ENCODE peak calls at places on chromosomes 13 and 19, in six cellular contexts. One of them, this sample, is unnamed.

GRCh38 chr13:49927755-49928154 is 8.4 kb downstream of the SPRYD7 start:
- DNase-seq in fibroblast of lung: peak; percentile 52
- DNase-seq in CD4-positive, alpha-beta T cell: no peak
- DNase-seq in AG04450: no peak
- DNase-seq in psoas muscle: no peak
- DNase-seq in AG10803: peak; percentile 93
- DNase-seq in this sample: no peak

GRCh38 chr13:99468971-99469545 is 32.2 kb upstream of the TM9SF2 start:
- DNase-seq in fibroblast of lung: no peak
- DNase-seq in CD4-positive, alpha-beta T cell: no peak
- DNase-seq in AG04450: no peak
- DNase-seq in psoas muscle: no peak
- DNase-seq in AG10803: no peak
- DNase-seq in this sample: peak; percentile 65

GRCh38 chr13:113941571-113942191 is 32.2 kb downstream of the C13orf46 start:
- DNase-seq in fibroblast of lung: peak; percentile 44
- DNase-seq in CD4-positive, alpha-beta T cell: no peak
- DNase-seq in AG04450: no peak
- DNase-seq in psoas muscle: no peak
- DNase-seq in AG10803: peak; percentile 43
- DNase-seq in this sample: no peak

GRCh38 chr13:36848228-36848982 is 29.4 kb downstream of the RFXAP start:
- DNase-seq in fibroblast of lung: no peak
- DNase-seq in CD4-positive, alpha-beta T cell: no peak
- DNase-seq in AG04450: no peak
- DNase-seq in psoas muscle: no peak
- DNase-seq in AG10803: no peak
- DNase-seq in this sample: peak; percentile 32

GRCh38 chr19:23509686-23510450 is 114.6 kb upstream of the ZNF91 start:
- DNase-seq in fibroblast of lung: no peak
- DNase-seq in CD4-positive, alpha-beta T cell: no peak
- DNase-seq in AG04450: no peak
- DNase-seq in psoas muscle: no peak
- DNase-seq in AG10803: no peak
- DNase-seq in this sample: no peak

GRCh38 chr19:18657590-18658365 is 20.9 kb downstream of the KLHL26 start:
- DNase-seq in fibroblast of lung: peak; percentile 92
- DNase-seq in CD4-positive, alpha-beta T cell: no peak
- DNase-seq in AG04450: peak; percentile 45
- DNase-seq in psoas muscle: peak; percentile 69
- DNase-seq in AG10803: peak; percentile 32
- DNase-seq in this sample: no peak

GRCh38 chr13:27034678-27035111 is 136.9 kb downstream of the USP12 start:
- DNase-seq in fibroblast of lung: no peak
- DNase-seq in CD4-positive, alpha-beta T cell: no peak
- DNase-seq in AG04450: no peak
- DNase-seq in psoas muscle: no peak
- DNase-seq in AG10803: no peak
- DNase-seq in this sample: peak; percentile 58

GRCh38 chr19:38932425-38933179 is 1.9 kb downstream of the MRPS12 start:
- DNase-seq in fibroblast of lung: peak; percentile 50
- DNase-seq in CD4-positive, alpha-beta T cell: no peak
- DNase-seq in AG04450: no peak
- DNase-seq in psoas muscle: no peak
- DNase-seq in AG10803: peak; percentile 45
- DNase-seq in this sample: peak; percentile 42

GRCh38 chr19:17333611-17334413 is 843 bp downstream of the ANO8 start:
- DNase-seq in fibroblast of lung: peak; percentile 82
- DNase-seq in CD4-positive, alpha-beta T cell: peak; percentile 73
- DNase-seq in AG04450: peak; percentile 33
- DNase-seq in psoas muscle: no peak
- DNase-seq in AG10803: peak; percentile 81
- DNase-seq in this sample: peak; percentile 52

GRCh38 chr13:27271572-27272096 is 1.0 kb downstream of the RASL11A start:
- DNase-seq in fibroblast of lung: no peak
- DNase-seq in CD4-positive, alpha-beta T cell: no peak
- DNase-seq in AG04450: no peak
- DNase-seq in psoas muscle: no peak
- DNase-seq in AG10803: no peak
- DNase-seq in this sample: no peak

GRCh38 chr19:5356918-5357317 is 16.3 kb upstream of the PTPRS start:
- DNase-seq in fibroblast of lung: no peak
- DNase-seq in CD4-positive, alpha-beta T cell: no peak
- DNase-seq in AG04450: no peak
- DNase-seq in psoas muscle: no peak
- DNase-seq in AG10803: no peak
- DNase-seq in this sample: no peak

GRCh38 chr13:110629735-110630134 is 14.4 kb downstream of the NAXD start:
- DNase-seq in fibroblast of lung: no peak
- DNase-seq in CD4-positive, alpha-beta T cell: no peak
- DNase-seq in AG04450: no peak
- DNase-seq in psoas muscle: no peak
- DNase-seq in AG10803: no peak
- DNase-seq in this sample: no peak

GRCh38 chr13:110575322-110576069 is 14.0 kb upstream of the RAB20 start:
- DNase-seq in fibroblast of lung: peak; percentile 59
- DNase-seq in CD4-positive, alpha-beta T cell: no peak
- DNase-seq in AG04450: no peak
- DNase-seq in psoas muscle: peak; percentile 51
- DNase-seq in AG10803: peak; percentile 36
- DNase-seq in this sample: peak; percentile 64

GRCh38 chr19:14772467-14772866 is 5.9 kb downstream of the ADGRE2 start:
- DNase-seq in fibroblast of lung: no peak
- DNase-seq in CD4-positive, alpha-beta T cell: no peak
- DNase-seq in AG04450: no peak
- DNase-seq in psoas muscle: no peak
- DNase-seq in AG10803: no peak
- DNase-seq in this sample: no peak

GRCh38 chr19:1978346-1978894 is 37.1 kb downstream of the BTBD2 start:
- DNase-seq in fibroblast of lung: no peak
- DNase-seq in CD4-positive, alpha-beta T cell: no peak
- DNase-seq in AG04450: no peak
- DNase-seq in psoas muscle: no peak
- DNase-seq in AG10803: no peak
- DNase-seq in this sample: peak; percentile 26

GRCh38 chr13:29529755-29530154 is 65.7 kb downstream of the SLC7A1 start:
- DNase-seq in fibroblast of lung: no peak
- DNase-seq in CD4-positive, alpha-beta T cell: no peak
- DNase-seq in AG04450: no peak
- DNase-seq in psoas muscle: no peak
- DNase-seq in AG10803: no peak
- DNase-seq in this sample: no peak

GRCh38 chr19:46225558-46226004 is 4.0 kb upstream of the IGFL1 start:
- DNase-seq in fibroblast of lung: peak; percentile 31
- DNase-seq in CD4-positive, alpha-beta T cell: no peak
- DNase-seq in AG04450: no peak
- DNase-seq in psoas muscle: no peak
- DNase-seq in AG10803: peak; percentile 34
- DNase-seq in this sample: peak; percentile 19

GRCh38 chr13:40275636-40276035 is 390.8 kb downstream of the FOXO1 start:
- DNase-seq in fibroblast of lung: peak; percentile 28
- DNase-seq in CD4-positive, alpha-beta T cell: no peak
- DNase-seq in AG04450: no peak
- DNase-seq in psoas muscle: no peak
- DNase-seq in AG10803: peak; percentile 18
- DNase-seq in this sample: no peak

GRCh38 chr19:49983645-49984229 is 22.8 kb upstream of the SIGLEC11 start:
- DNase-seq in fibroblast of lung: peak; percentile 39
- DNase-seq in CD4-positive, alpha-beta T cell: peak; percentile 83
- DNase-seq in AG04450: no peak
- DNase-seq in psoas muscle: peak; percentile 34
- DNase-seq in AG10803: peak; percentile 32
- DNase-seq in this sample: peak; percentile 54

GRCh38 chr13:29907670-29908069 is 57.3 kb upstream of the UBL3 start:
- DNase-seq in fibroblast of lung: no peak
- DNase-seq in CD4-positive, alpha-beta T cell: no peak
- DNase-seq in AG04450: no peak
- DNase-seq in psoas muscle: no peak
- DNase-seq in AG10803: no peak
- DNase-seq in this sample: no peak

GRCh38 chr19:8444677-8445487 is at the start of gene HNRNPM:
- DNase-seq in fibroblast of lung: peak; percentile 95
- DNase-seq in CD4-positive, alpha-beta T cell: peak; percentile 100
- DNase-seq in AG04450: peak; percentile 89
- DNase-seq in psoas muscle: peak; percentile 100
- DNase-seq in AG10803: peak; percentile 96
- DNase-seq in this sample: peak; percentile 99

GRCh38 chr19:2488942-2489731 is 13.2 kb downstream of the GADD45B start:
- DNase-seq in fibroblast of lung: no peak
- DNase-seq in CD4-positive, alpha-beta T cell: no peak
- DNase-seq in AG04450: no peak
- DNase-seq in psoas muscle: peak; percentile 67
- DNase-seq in AG10803: peak; percentile 49
- DNase-seq in this sample: peak; percentile 53

GRCh38 chr19:30391554-30392551 is 19.7 kb downstream of the ZNF536 start:
- DNase-seq in fibroblast of lung: no peak
- DNase-seq in CD4-positive, alpha-beta T cell: no peak
- DNase-seq in AG04450: no peak
- DNase-seq in psoas muscle: no peak
- DNase-seq in AG10803: peak; percentile 95
- DNase-seq in this sample: peak; percentile 70

GRCh38 chr19:1291761-1292418 is 6.2 kb downstream of the EFNA2 start:
- DNase-seq in fibroblast of lung: no peak
- DNase-seq in CD4-positive, alpha-beta T cell: no peak
- DNase-seq in AG04450: no peak
- DNase-seq in psoas muscle: no peak
- DNase-seq in AG10803: no peak
- DNase-seq in this sample: no peak

GRCh38 chr13:113794764-113795173 is 35.7 kb downstream of the TMEM255B start:
- DNase-seq in fibroblast of lung: no peak
- DNase-seq in CD4-positive, alpha-beta T cell: peak; percentile 16
- DNase-seq in AG04450: no peak
- DNase-seq in psoas muscle: no peak
- DNase-seq in AG10803: no peak
- DNase-seq in this sample: no peak

GRCh38 chr13:73341748-73342147 is 282.9 kb downstream of the KLF5 start:
- DNase-seq in fibroblast of lung: no peak
- DNase-seq in CD4-positive, alpha-beta T cell: no peak
- DNase-seq in AG04450: no peak
- DNase-seq in psoas muscle: no peak
- DNase-seq in AG10803: peak; percentile 73
- DNase-seq in this sample: no peak

GRCh38 chr13:73138276-73138950 is 79.6 kb downstream of the KLF5 start:
- DNase-seq in fibroblast of lung: peak; percentile 62
- DNase-seq in CD4-positive, alpha-beta T cell: no peak
- DNase-seq in AG04450: peak; percentile 54
- DNase-seq in psoas muscle: no peak
- DNase-seq in AG10803: peak; percentile 62
- DNase-seq in this sample: no peak

GRCh38 chr13:23579886-23580706 is 9.9 kb downstream of the TNFRSF19 start:
- DNase-seq in fibroblast of lung: peak; percentile 46
- DNase-seq in CD4-positive, alpha-beta T cell: no peak
- DNase-seq in AG04450: no peak
- DNase-seq in psoas muscle: no peak
- DNase-seq in AG10803: no peak
- DNase-seq in this sample: no peak

This sample was measured in ELF-1.